ENCODE peak calls at places on chromosomes 16 and 17, in eight cellular contexts. T is pancreas, O is colonic mucosa, D is thoracic aorta, W is transverse colon, X is left ventricle myocardium inferior, R is adrenal gland, B is endodermal cell. J is an unnamed sample. For H3K36me3, the result is how much of the 10 kb centered on the place peaks cover.

GRCh38 chr16:240559-240958 is 5.9 kb downstream of the FAM234A start:
- DNase-seq in B (no peak), X (no peak), R (no peak), O (no peak), T (no peak), W (no peak), D (no peak), J (no peak)

GRCh38 chr17:35748323-35748960 is 4.6 kb downstream of the GAS2L2 start:
- DNase-seq in D (no peak), T (no peak), R (peak), W (no peak), X (no peak), B (no peak), O (no peak), J (no peak)

GRCh38 chr17:64315032-64315490 is 52.0 kb upstream of the TEX2 start:
- DNase-seq in W (peak), D (peak), O (peak), X (peak), T (no peak), B (no peak), R (peak), J (no peak)

GRCh38 chr16:86868746-86869145 is 290.4 kb downstream of the FOXL1 start:
- DNase-seq in O (no peak), B (no peak), X (no peak), T (no peak), R (no peak), W (no peak), D (no peak), J (no peak)

GRCh38 chr16:46843898-46844642 is 13.1 kb upstream of the C16orf87 start:
- DNase-seq in O (no peak), W (no peak), R (no peak), T (no peak), B (no peak), D (no peak), X (no peak), J (no peak)

GRCh38 chr16:8611886-8612595 is 9.5 kb upstream of the METTL22 start:
- DNase-seq in D (no peak), R (no peak), X (no peak), O (no peak), B (no peak), W (no peak), T (no peak), J (no peak)

GRCh38 chr16:89616576-89617437 is 3.4 kb downstream of the DPEP1 start:
- DNase-seq in X (no peak), O (no peak), D (no peak), R (no peak), B (no peak), W (no peak), T (no peak), J (no peak)

GRCh38 chr16:70594569-70594968 is 51.8 kb upstream of the IL34 start:
- DNase-seq in X (peak), R (peak), D (no peak), B (no peak), O (no peak), T (peak), W (no peak), J (no peak)

GRCh38 chr17:45222273-45222993 is 748 bp downstream of the FMNL1 start:
- DNase-seq in B (peak), X (no peak), O (peak), T (no peak), R (no peak), D (no peak), W (no peak), J (no peak)

GRCh38 chr16:21197115-21197514 is 14.3 kb downstream of the ZP2 start:
- DNase-seq in B (no peak), W (no peak), T (no peak), X (no peak), D (no peak), O (no peak), R (no peak), J (no peak)

GRCh38 chr16:21199607-21200218 is 11.7 kb downstream of the ZP2 start:
- DNase-seq in D (no peak), T (no peak), W (no peak), B (no peak), R (no peak), O (no peak), X (no peak), J (no peak)

GRCh38 chr16:21203155-21203797 is 8.1 kb downstream of the ZP2 start:
- DNase-seq in T (no peak), O (peak), D (no peak), W (no peak), B (no peak), X (no peak), R (no peak), J (no peak)

GRCh38 chr16:21194771-21195301 is 16.5 kb downstream of the ZP2 start:
- DNase-seq in B (no peak), D (no peak), R (no peak), X (no peak), W (no peak), T (no peak), O (no peak), J (no peak)

GRCh38 chr16:21197621-21198020 is 13.8 kb downstream of the ZP2 start:
- DNase-seq in O (no peak), T (no peak), W (no peak), R (no peak), B (no peak), X (no peak), D (no peak), J (no peak)
- TF ChIP-seq CTCF in O (no peak), T (no peak), W (no peak), R (no peak), B (no peak), X (no peak), D (no peak), J (no peak)

DNA sequence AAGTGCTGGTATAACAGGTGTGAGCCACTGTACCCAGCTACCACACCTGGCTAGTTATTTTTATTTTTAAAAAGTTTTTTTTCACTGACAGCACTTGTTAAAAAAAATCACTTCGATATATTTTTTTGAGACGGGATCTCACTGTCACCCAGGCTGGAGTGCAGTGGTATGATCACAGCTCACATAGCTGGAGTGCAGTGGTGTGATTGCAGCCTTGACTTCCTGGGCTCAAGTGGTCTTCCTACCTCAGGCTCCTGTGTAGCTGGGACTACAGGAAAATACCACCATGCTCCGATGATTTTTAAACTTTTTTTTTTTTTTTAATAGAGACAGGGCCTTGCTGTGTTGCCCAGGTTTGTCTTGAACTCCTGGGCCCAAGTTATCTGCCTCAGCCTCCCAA is 12.9 kb downstream of the NBR1 start:
- DNase-seq in X (no peak), O (no peak), R (no peak), B (no peak), T (no peak), W (no peak), D (no peak), J (no peak)
- H3K36me3 ChIP-seq in X (half or more), O (under half), R (half or more), B (under half), T (under half), W (under half), D (under half), J (under half)

GRCh38 chr17:75031972-75032895 is 14.5 kb downstream of the ATP5PD start:
- DNase-seq in R (peak), X (peak), W (peak), O (peak), T (peak), D (peak), B (peak), J (no peak)

GRCh38 chr17:75036643-75037268 is 10.0 kb downstream of the ATP5PD start:
- DNase-seq in W (peak), R (peak), O (peak), B (peak), X (peak), D (peak), T (peak), J (no peak)

GRCh38 chr17:75032896-75033294 is 13.9 kb downstream of the ATP5PD start:
- DNase-seq in W (no peak), T (no peak), O (peak), X (no peak), B (peak), D (no peak), R (peak), J (no peak)

GRCh38 chr17:75033346-75034235 is 13.2 kb downstream of the ATP5PD start:
- DNase-seq in O (peak), W (peak), R (peak), B (peak), D (peak), X (peak), T (peak), J (peak)

DNA sequence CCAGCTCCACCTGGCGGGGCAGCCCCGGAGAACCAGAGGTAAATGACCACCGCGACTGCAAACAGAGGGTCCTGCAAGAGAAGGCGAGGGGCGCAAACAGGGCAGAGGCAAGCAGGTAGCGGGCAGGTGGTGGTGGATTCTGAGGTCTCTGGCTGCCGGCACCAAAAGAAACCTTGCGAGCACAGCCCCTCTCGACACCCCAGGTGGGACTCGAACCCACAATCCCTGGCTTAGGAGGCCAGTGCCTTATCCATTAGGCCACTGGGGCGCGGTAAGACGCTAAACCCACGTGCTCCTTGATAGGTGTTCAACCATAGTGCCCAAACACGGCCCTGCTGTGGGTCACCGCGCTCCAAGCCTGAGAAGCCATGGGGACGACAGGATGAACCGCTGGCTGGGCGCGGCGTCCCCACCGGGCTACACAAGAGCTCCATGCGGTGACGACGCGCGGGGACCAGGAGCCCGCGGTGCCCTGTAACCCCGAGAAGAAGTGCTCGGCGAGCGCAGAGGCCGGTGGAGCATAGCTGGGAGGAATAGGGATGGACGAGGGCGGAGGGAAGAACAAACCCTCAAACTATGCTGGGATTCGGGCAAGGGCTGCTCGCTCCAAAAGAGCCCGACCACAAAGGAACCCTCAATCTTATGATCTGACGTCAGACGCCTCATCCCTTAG is 12.4 kb downstream of the ATP5PD start:
- DNase-seq in D (peak), R (peak), W (peak), B (peak), O (peak), T (peak), X (peak), J (peak)
- TF ChIP-seq CTCF in D (no peak), R (no peak), W (no peak), B (peak), O (no peak), T (no peak), X (no peak), J (peak)

GRCh38 chr17:2064980-2065785 is 10.3 kb downstream of the HIC1 start:
- DNase-seq in T (no peak), W (peak), R (peak), B (peak), X (no peak), D (no peak), O (no peak), J (no peak)

GRCh38 chr17:2067559-2067958 is 12.7 kb downstream of the HIC1 start:
- DNase-seq in R (no peak), T (no peak), O (no peak), B (no peak), D (no peak), X (no peak), W (no peak), J (no peak)

GRCh38 chr17:2068589-2069051 is 13.7 kb downstream of the HIC1 start:
- DNase-seq in D (no peak), R (no peak), W (no peak), B (no peak), O (no peak), T (no peak), X (no peak), J (no peak)

GRCh38 chr17:2068101-2068518 is 13.2 kb downstream of the HIC1 start:
- DNase-seq in D (no peak), X (no peak), T (no peak), R (no peak), W (no peak), O (no peak), B (no peak), J (no peak)

GRCh38 chr17:2067048-2067452 is 12.1 kb downstream of the HIC1 start:
- DNase-seq in D (no peak), X (no peak), R (no peak), B (no peak), O (no peak), T (no peak), W (no peak), J (no peak)
- H3K36me3 ChIP-seq in D (under half), X (under half), R (under half), B (half or more), O (under half), T (under half), W (under half), J (under half)

J was measured in GM06990.